ENCODE peak calls at places on chromosomes 16 and 17, in six cellular contexts. H, L, C, D, S and I are unnamed samples.
A peak's percentile ranks its signal among the peaks of the same experiment; 100 is the strongest.

GRCh38 chr17:82023447-82024241 is 539 bp downstream of the LRRC45 start:
- DNase-seq in H (no peak), L (no peak), C (no peak), D (peak; percentile 42), S (no peak), I (no peak)

GRCh38 chr17:57051886-57052342 is 33.1 kb upstream of the AKAP1 start:
- DNase-seq in H (no peak), L (peak; percentile 99), C (no peak), D (no peak), S (no peak), I (no peak)

GRCh38 chr16:61900482-61900881 is 135.8 kb downstream of the CDH8 start:
- DNase-seq in H (no peak), L (no peak), C (no peak), D (no peak), S (no peak), I (no peak)

GRCh38 chr16:47965439-47965838 is 190.4 kb downstream of the ABCC12 start:
- DNase-seq in H (no peak), L (peak; percentile 20), C (no peak), D (no peak), S (no peak), I (no peak)

GRCh38 chr17:38912221-38912813 is 13.1 kb upstream of the LASP1NB start:
- DNase-seq in H (no peak), L (no peak), C (peak; percentile 77), D (peak; percentile 89), S (no peak), I (no peak)

GRCh38 chr16:85422124-85422373 is 191.1 kb upstream of the GSE1 start:
- DNase-seq in H (no peak), L (no peak), C (no peak), D (peak; percentile 11), S (no peak), I (no peak)

GRCh38 chr16:680967-681745 is 946 bp downstream of the STUB1 start:
- DNase-seq in H (no peak), L (no peak), C (peak; percentile 84), D (peak; percentile 58), S (no peak), I (peak; percentile 40)

GRCh38 chr16:86212706-86213426 is 297.5 kb upstream of the FOXF1 start:
- DNase-seq in H (no peak), L (no peak), C (no peak), D (no peak), S (no peak), I (no peak)

GRCh38 chr17:22265807-22266206 is 573.5 kb downstream of the KCNJ18 start:
- DNase-seq in H (no peak), L (no peak), C (no peak), D (no peak), S (no peak), I (no peak)